ENCODE peak calls at places on chromosomes 4 and X, in four cellular contexts. B is Peyer's patch, Y is iPS DF 6.9, T is psoas muscle. A is an unnamed sample.

GRCh38 chr4:30767147-30767546 is 47.0 kb downstream of the PCDH7 start:
- DNase-seq in T (no peak), Y (no peak), B (no peak), A (no peak)

GRCh38 chrX:51484616-51485015 is 11.8 kb downstream of the NUDT11 start:
- DNase-seq in Y (no peak), T (no peak), B (no peak), A (no peak)

GRCh38 chrX:40096395-40097091 is 1.2 kb downstream of the BCOR start:
- DNase-seq in T (peak; percentile 45), B (peak; percentile 69), Y (no peak), A (no peak)

GRCh38 chr4:82560853-82561744 is 689 bp downstream of the TMEM150C start:
- DNase-seq in Y (no peak), T (peak; percentile 10), B (peak; percentile 52), A (no peak)

GRCh38 chr4:159048166-159048886 is 54.6 kb upstream of the RAPGEF2 start:
- DNase-seq in T (peak; percentile 57), B (peak; percentile 65), Y (no peak), A (peak; percentile 67)

GRCh38 chr4:175127314-175127713 is 209.2 kb downstream of the ADAM29 start:
- DNase-seq in B (no peak), T (no peak), Y (no peak), A (no peak)

GRCh38 chr4:680931-681645 is 6.7 kb downstream of the MYL5 start:
- DNase-seq in Y (no peak), T (peak; percentile 76), B (peak; percentile 70), A (peak; percentile 62)

GRCh38 chr4:118936406-118936805 is 47.8 kb downstream of the SYNPO2 start:
- DNase-seq in Y (no peak), T (no peak), B (no peak), A (no peak)

GRCh38 chr4:157172011-157172410 is 48.5 kb upstream of the GRIA2 start:
- DNase-seq in Y (no peak), B (no peak), T (no peak), A (no peak)

GRCh38 chrX:146224442-146224841 is 406.8 kb downstream of the SLITRK2 start:
- DNase-seq in B (no peak), T (no peak), Y (no peak), A (no peak)

GRCh38 chr4:8834681-8835220 is 36.9 kb downstream of the HMX1 start:
- DNase-seq in Y (no peak), T (no peak), B (peak; percentile 24), A (peak; percentile 34)

GRCh38 chrX:116267511-116268040 is 97.0 kb downstream of the AGTR2 start:
- DNase-seq in B (no peak), Y (no peak), T (no peak), A (no peak)

GRCh38 chr4:69601065-69601464 is 38.4 kb downstream of the UGT2A2 start:
- DNase-seq in T (no peak), Y (peak; percentile 27), B (no peak), A (no peak)

GRCh38 chr4:186657766-186658165 is 65.9 kb downstream of the FAT1 start:
- DNase-seq in B (no peak), T (no peak), Y (no peak), A (no peak)

GRCh38 chrX:45517090-45517973 is 316.7 kb upstream of the DIPK2B start:
- DNase-seq in B (no peak), T (no peak), Y (no peak), A (no peak)

GRCh38 chr4:37717575-37717974 is 31.4 kb upstream of the RELL1 start:
- DNase-seq in B (no peak), Y (no peak), T (no peak), A (peak; percentile 61)

GRCh38 chr4:95510145-95510544 is 38.6 kb downstream of the UNC5C start:
- DNase-seq in Y (no peak), T (no peak), B (no peak), A (no peak)

GRCh38 chrX:23844502-23845138 is 61.6 kb downstream of the SAT1 start:
- DNase-seq in B (no peak), T (no peak), Y (no peak), A (no peak)

GRCh38 chrX:120125444-120125843 is 9.7 kb upstream of the RHOXF1 start:
- DNase-seq in Y (no peak), B (no peak), T (no peak), A (no peak)

GRCh38 chrX:96436105-96436504 is 248.5 kb upstream of the DIAPH2 start:
- DNase-seq in Y (no peak), B (no peak), T (no peak), A (no peak)

GRCh38 chr4:105950701-105951100 is 55.4 kb downstream of the NPNT start:
- DNase-seq in T (no peak), B (no peak), Y (no peak), A (no peak)

GRCh38 chr4:7341486-7342222 is 93.1 kb downstream of the PSAPL1 start:
- DNase-seq in Y (no peak), T (no peak), B (no peak), A (no peak)

GRCh38 chr4:7423801-7424552 is 10.8 kb downstream of the PSAPL1 start:
- DNase-seq in B (peak; percentile 31), T (no peak), Y (no peak), A (peak; percentile 42)

GRCh38 chrX:16869393-16870094 is 618 bp downstream of the RBBP7 start:
- DNase-seq in T (peak; percentile 50), Y (no peak), B (no peak), A (no peak)

GRCh38 chrX:118493653-118494297 is 1.8 kb upstream of the DOCK11 start:
- DNase-seq in B (no peak), T (no peak), Y (no peak), A (no peak)
- H3K27ac ChIP-seq in B (no peak overlapping the region), T (no peak overlapping the region), Y (no peak overlapping the region), A (no peak overlapping the region)

GRCh38 chr4:41216294-41217019 is 2.1 kb upstream of the APBB2 start:
- DNase-seq in Y (peak; percentile 31), B (peak; percentile 91), T (peak; percentile 73), A (peak; percentile 88)
- H3K4me1 ChIP-seq in Y (peaks cover 3% of the 10 kb centered on the region), B (peaks cover 4% of the 10 kb centered on the region), T (peaks cover 4% of the 10 kb centered on the region), A (peaks cover 24% of the 10 kb centered on the region)

GRCh38 chrX:53681661-53682060 is 4.9 kb downstream of the HUWE1 start:
- DNase-seq in B (no peak), T (no peak), Y (no peak), A (no peak)
- H3K4me3 ChIP-seq in B (no peak overlapping the region), T (no peak overlapping the region), Y (no peak overlapping the region), A (no peak overlapping the region)

GRCh38 chrX:48509619-48510018 is 827 bp downstream of the PORCN start:
- DNase-seq in Y (no peak), T (no peak), B (no peak), A (no peak)

GRCh38 chrX:48507246-48507645 is 1.5 kb upstream of the PORCN start:
- DNase-seq in B (no peak), Y (no peak), T (no peak), A (no peak)

GRCh38 chrX:48511561-48511960 is 2.8 kb downstream of the PORCN start:
- DNase-seq in Y (no peak), B (no peak), T (no peak), A (no peak)

GRCh38 chrX:48508400-48509244 is at the start of gene PORCN:
- DNase-seq in T (peak; percentile 84), Y (no peak), B (peak; percentile 86), A (peak; percentile 75)

GRCh38 chrX:48509245-48509590 is 426 bp downstream of the PORCN start:
- DNase-seq in B (no peak), T (no peak), Y (no peak), A (no peak)
- H3K27ac ChIP-seq in B (peak overlapping the region; percentile 78), T (peak overlapping the region; percentile 80), Y (no peak overlapping the region), A (peak overlapping the region; percentile 58)

GRCh38 chr4:110124721-110125120 is 73.7 kb downstream of the ELOVL6 start:
- DNase-seq in T (no peak), B (no peak), Y (no peak), A (no peak)
- H3K4me1 ChIP-seq in T (no peaks in the 10 kb centered on the region), B (no peaks in the 10 kb centered on the region), Y (no peaks in the 10 kb centered on the region), A (peaks cover 26% of the 10 kb centered on the region)

DNA sequence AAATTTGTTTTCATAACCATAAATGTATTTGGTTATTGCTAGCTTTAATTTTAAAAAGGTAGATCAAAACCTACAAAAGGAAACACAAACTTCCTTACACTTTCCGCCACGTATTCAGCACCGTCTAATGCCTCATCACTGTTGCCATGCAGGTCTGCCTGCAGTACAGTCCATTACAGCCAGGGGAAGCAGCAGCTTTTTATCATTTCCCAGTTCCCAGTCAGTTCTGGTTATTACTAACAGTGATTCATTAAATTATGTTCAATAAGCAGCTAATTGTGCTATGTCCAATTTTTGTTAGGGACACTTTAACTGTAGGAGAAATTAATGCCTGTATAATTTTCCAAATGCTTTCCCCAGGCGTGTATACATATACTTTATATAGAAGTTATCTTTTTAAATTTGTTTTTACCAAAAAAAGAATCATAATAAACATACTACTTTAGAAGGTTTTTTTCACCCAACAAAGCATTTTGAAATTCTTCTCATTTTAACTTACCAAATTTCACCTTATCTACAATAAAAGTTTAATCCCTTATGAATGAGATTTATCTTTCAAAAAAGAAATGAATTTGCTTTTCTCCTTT is 93.3 kb downstream of the ANXA3 start:
- DNase-seq in T (peak; percentile 42), Y (peak; percentile 27), B (no peak), A (no peak)
- H3K4me3 ChIP-seq in T (no peak overlapping the region), Y (no peak overlapping the region), B (no peak overlapping the region), A (no peak overlapping the region)

GRCh38 chrX:27878862-27879261 is 71.1 kb downstream of the MAGEB10 start:
- DNase-seq in T (no peak), B (no peak), Y (no peak), A (no peak)

GRCh38 chrX:27884654-27885053 is 76.9 kb downstream of the MAGEB10 start:
- DNase-seq in T (no peak), Y (no peak), B (no peak), A (no peak)

GRCh38 chrX:27883468-27884092 is 75.8 kb downstream of the MAGEB10 start:
- DNase-seq in Y (no peak), B (no peak), T (no peak), A (no peak)

DNA sequence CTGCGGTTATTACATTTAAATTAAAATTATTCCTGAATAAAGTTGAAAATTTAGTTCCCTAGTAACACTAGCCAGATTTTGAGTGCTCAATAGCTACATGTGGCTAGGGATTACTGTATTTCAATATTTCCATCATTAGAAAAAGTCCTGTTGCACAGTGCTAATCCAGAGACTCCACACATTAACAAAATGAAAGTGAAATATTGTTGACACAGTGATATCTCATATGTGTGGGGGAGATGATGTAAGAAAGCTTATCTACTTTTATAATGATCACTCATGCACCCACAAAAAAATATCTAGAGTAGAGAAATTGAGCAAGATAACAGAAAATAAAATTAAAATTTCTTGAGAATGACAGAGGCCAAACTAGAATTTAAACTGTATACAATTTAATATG is 74.9 kb downstream of the MAGEB10 start:
- DNase-seq in Y (no peak), T (no peak), B (no peak), A (no peak)
- H3K27ac ChIP-seq in Y (no peak overlapping the region), T (no peak overlapping the region), B (no peak overlapping the region), A (no peak overlapping the region)

DNA sequence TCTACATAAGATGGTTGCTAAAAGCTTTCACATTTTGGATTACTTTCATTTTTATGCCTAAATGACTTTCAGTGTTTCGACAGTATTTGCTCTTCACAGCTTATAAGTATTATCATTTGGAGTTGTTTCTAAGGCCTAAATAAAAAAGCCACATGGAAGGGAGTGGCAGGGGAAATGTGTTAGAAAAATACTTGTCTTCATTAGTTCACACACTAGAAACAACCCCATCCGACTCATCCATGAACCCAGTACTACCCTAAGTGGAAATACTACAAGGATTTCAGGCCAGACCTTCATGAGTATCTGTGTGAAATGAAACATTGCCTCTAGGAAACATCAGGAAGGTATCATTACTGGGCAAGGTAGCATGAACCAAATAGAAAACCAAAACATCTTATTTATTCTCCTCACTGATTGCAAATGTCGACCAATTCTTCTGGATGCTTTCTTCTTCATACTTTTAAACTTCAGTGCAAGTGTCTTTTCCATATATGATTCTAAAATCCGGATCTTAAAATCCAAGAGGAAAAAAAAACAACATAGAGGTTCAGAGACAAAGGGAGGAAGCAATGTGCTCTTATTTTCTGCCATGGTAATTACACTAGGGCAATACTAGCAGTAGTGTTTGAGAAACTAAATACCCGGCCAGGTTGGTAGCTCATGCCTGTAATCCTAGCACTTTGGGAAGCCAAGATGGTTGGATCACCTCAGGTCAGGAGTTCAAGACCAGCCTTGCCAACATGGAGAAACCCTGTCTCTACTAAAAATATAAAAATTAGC is 349.4 kb downstream of the ARHGAP24 start:
- DNase-seq in B (no peak), T (no peak), Y (no peak), A (no peak)
- H3K4me1 ChIP-seq in B (no peaks in the 10 kb centered on the region), T (peaks cover 17% of the 10 kb centered on the region), Y (peaks cover 4% of the 10 kb centered on the region), A (no peaks in the 10 kb centered on the region)